ENCODE peak calls at places on chromosomes 11 and 22, in eight cellular contexts. O is pancreas, B is DMS 273 treated with DMSO at 0.1 percent for 48 hours, C is stomach, K is DMS79 treated with DMSO at 0.1 percent for 48 hours, U is iris pigment epithelial cell, Q is HFF-Myc, F is GM23248. E is an unnamed sample.

GRCh38 chr11:116927163-116927772 is 89.8 kb upstream of the APOA1 start:
- DNase-seq in O (no peak), B (no peak), C (no peak), K (no peak), U (no peak), Q (no peak), F (peak), E (no peak)

GRCh38 chr11:113949891-113950290 is 25.0 kb upstream of the HTR3A start:
- DNase-seq in O (no peak), B (no peak), C (no peak), K (no peak), U (no peak), Q (no peak), F (no peak), E (no peak)

GRCh38 chr11:2837096-2837601 is 48.4 kb downstream of the CDKN1C start:
- DNase-seq in O (peak), B (no peak), C (peak), K (no peak), U (peak), Q (no peak), F (peak), E (peak)

GRCh38 chr11:107276057-107276456 is 181.6 kb downstream of the CWF19L2 start:
- DNase-seq in O (no peak), B (no peak), C (no peak), K (no peak), U (no peak), Q (no peak), F (no peak), E (no peak)

GRCh38 chr22:42270512-42271190 is at the start of gene TCF20:
- DNase-seq in O (peak), B (peak), C (peak), K (peak), U (peak), Q (no peak), F (peak), E (peak)

GRCh38 chr22:49538006-49538405 is 289.7 kb downstream of the BRD1 start:
- DNase-seq in O (no peak), B (no peak), C (no peak), K (no peak), U (no peak), Q (no peak), F (no peak), E (no peak)

GRCh38 chr11:128297805-128298204 is 289.6 kb downstream of the ETS1 start:
- DNase-seq in O (no peak), B (no peak), C (no peak), K (no peak), U (peak), Q (no peak), F (no peak), E (no peak)

GRCh38 chr11:67302571-67303131 is 679 bp upstream of the SSH3 start:
- DNase-seq in O (peak), B (no peak), C (peak), K (peak), U (peak), Q (no peak), F (peak), E (peak)

GRCh38 chr11:8818421-8818820 is 92.6 kb upstream of the AKIP1 start:
- DNase-seq in O (no peak), B (no peak), C (no peak), K (no peak), U (no peak), Q (no peak), F (no peak), E (no peak)

GRCh38 chr11:70372076-70372475 is 26.3 kb upstream of the CTTN start:
- DNase-seq in O (no peak), B (no peak), C (no peak), K (no peak), U (no peak), Q (no peak), F (no peak), E (no peak)

GRCh38 chr11:24453129-24453723 is 43.6 kb upstream of the LUZP2 start:
- DNase-seq in O (no peak), B (no peak), C (no peak), K (no peak), U (peak), Q (no peak), F (no peak), E (no peak)

GRCh38 chr11:93196816-93197382 is 892 bp downstream of the SLC36A4 start:
- DNase-seq in O (no peak), B (no peak), C (no peak), K (peak), U (peak), Q (peak), F (peak), E (peak)

GRCh38 chr11:129278586-129279319 is 86.6 kb upstream of the ARHGAP32 start:
- DNase-seq in O (no peak), B (no peak), C (no peak), K (no peak), U (peak), Q (no peak), F (peak), E (peak)

GRCh38 chr11:57131080-57131790 is 50.5 kb upstream of the LRRC55 start:
- DNase-seq in O (no peak), B (no peak), C (peak), K (no peak), U (peak), Q (no peak), F (peak), E (peak)

GRCh38 chr11:11072067-11072466 is 214.2 kb upstream of the ZBED5 start:
- DNase-seq in O (no peak), B (no peak), C (no peak), K (no peak), U (no peak), Q (no peak), F (no peak), E (no peak)

GRCh38 chr11:57356179-57356757 is 18.1 kb downstream of the P2RX3 start:
- DNase-seq in O (no peak), B (no peak), C (no peak), K (no peak), U (no peak), Q (no peak), F (no peak), E (no peak)

GRCh38 chr22:33329398-33329797 is 271.2 kb upstream of the SYN3 start:
- DNase-seq in O (no peak), B (no peak), C (no peak), K (no peak), U (no peak), Q (no peak), F (no peak), E (no peak)

GRCh38 chr11:130050272-130050671 is 19.4 kb upstream of the APLP2 start:
- DNase-seq in O (no peak), B (no peak), C (no peak), K (no peak), U (no peak), Q (no peak), F (peak), E (no peak)

GRCh38 chr22:29773233-29773632 is 6.1 kb downstream of the UQCR10 start:
- DNase-seq in O (no peak), B (no peak), C (no peak), K (no peak), U (peak), Q (no peak), F (peak), E (peak)

GRCh38 chr11:36249271-36249670 is 40.0 kb downstream of the COMMD9 start:
- DNase-seq in O (no peak), B (no peak), C (no peak), K (no peak), U (peak), Q (peak), F (peak), E (peak)

GRCh38 chr11:95849087-95849825 is 59.0 kb downstream of the CEP57 start:
- DNase-seq in O (peak), B (no peak), C (peak), K (peak), U (peak), Q (peak), F (peak), E (peak)

GRCh38 chr22:33958741-33959140 is 38.5 kb upstream of the LARGE1 start:
- DNase-seq in O (no peak), B (no peak), C (no peak), K (no peak), U (no peak), Q (no peak), F (no peak), E (no peak)

GRCh38 chr11:119545978-119546915 is 123.3 kb upstream of the THY1 start:
- DNase-seq in O (no peak), B (no peak), C (no peak), K (no peak), U (no peak), Q (no peak), F (no peak), E (no peak)

GRCh38 chr22:47918276-47918928 is 1156.0 kb downstream of the TBC1D22A start:
- DNase-seq in O (no peak), B (no peak), C (no peak), K (no peak), U (no peak), Q (no peak), F (no peak), E (no peak)

GRCh38 chr22:46085831-46086576 is 64.3 kb upstream of the PPARA start:
- DNase-seq in O (peak), B (no peak), C (peak), K (no peak), U (no peak), Q (no peak), F (peak), E (peak)

GRCh38 chr11:62176766-62177165 is 13.2 kb upstream of the SCGB1D1 start:
- DNase-seq in O (no peak), B (no peak), C (no peak), K (no peak), U (no peak), Q (no peak), F (no peak), E (no peak)

GRCh38 chr22:42868751-42869251 is 11.7 kb upstream of the ARFGAP3 start:
- DNase-seq in O (peak), B (peak), C (peak), K (peak), U (no peak), Q (no peak), F (no peak), E (no peak)

GRCh38 chr11:85679581-85679980 is 6.4 kb downstream of the CCDC89 start:
- DNase-seq in O (no peak), B (no peak), C (no peak), K (no peak), U (no peak), Q (no peak), F (no peak), E (no peak)

GRCh38 chr11:127345819-127346459 is 345.4 kb upstream of the KIRREL3 start:
- DNase-seq in O (peak), B (no peak), C (no peak), K (peak), U (peak), Q (peak), F (peak), E (peak)